ENCODE peak calls at places on chromosomes 16 and 17, in four cellular contexts. Z is tibial nerve, L is A549, Y is stomach. J is an unnamed sample.
A peak's percentile ranks its signal among the peaks of the same experiment; 100 is the strongest.

GRCh38 chr16:10171225-10171624 is 11.0 kb downstream of the GRIN2A start:
- DNase-seq in Y (no peak), L (no peak), Z (no peak), J (no peak)

GRCh38 chr16:68993885-68994284 is 111.6 kb upstream of the HAS3 start:
- DNase-seq in Z (no peak), Y (no peak), L (peak; percentile 90), J (no peak)

GRCh38 chr16:74281285-74281684 is 15.3 kb upstream of the PSMD7 start:
- DNase-seq in L (no peak), Z (no peak), Y (no peak), J (no peak)

GRCh38 chr16:48206594-48207242 is 37.4 kb upstream of the LONP2 start:
- DNase-seq in Z (no peak), Y (no peak), L (no peak), J (no peak)

GRCh38 chr17:8745586-8746500 is 1.2 kb upstream of the CCDC42 start:
- DNase-seq in Y (peak; percentile 68), L (peak; percentile 68), Z (peak; percentile 39), J (peak; percentile 87)

GRCh38 chr17:41413353-41413752 is 11.0 kb downstream of the KRT37 start:
- DNase-seq in L (no peak), Z (no peak), Y (no peak), J (no peak)

GRCh38 chr17:565506-565905 is 149.1 kb downstream of the VPS53 start:
- DNase-seq in Y (no peak), Z (no peak), L (peak; percentile 33), J (no peak)

GRCh38 chr16:49442805-49443204 is 69.2 kb downstream of the C16orf78 start:
- DNase-seq in L (no peak), Z (no peak), Y (no peak), J (no peak)

GRCh38 chr16:12361016-12361415 is 384.5 kb downstream of the SNX29 start:
- DNase-seq in L (no peak), Y (no peak), Z (no peak), J (no peak)

GRCh38 chr16:12366313-12366712 is 389.8 kb downstream of the SNX29 start:
- DNase-seq in Z (no peak), Y (no peak), L (no peak), J (no peak)

GRCh38 chr16:12360240-12360639 is 383.7 kb downstream of the SNX29 start:
- DNase-seq in Y (no peak), Z (no peak), L (no peak), J (no peak)

GRCh38 chr16:12358898-12359297 is 382.4 kb downstream of the SNX29 start:
- DNase-seq in L (no peak), Z (no peak), Y (no peak), J (no peak)

GRCh38 chr16:12362482-12363458 is 386.2 kb downstream of the SNX29 start:
- DNase-seq in Y (no peak), Z (no peak), L (no peak), J (no peak)
- TF ChIP-seq CTCF in Y (no peak), Z (no peak), L (no peak), J (no peak)

DNA sequence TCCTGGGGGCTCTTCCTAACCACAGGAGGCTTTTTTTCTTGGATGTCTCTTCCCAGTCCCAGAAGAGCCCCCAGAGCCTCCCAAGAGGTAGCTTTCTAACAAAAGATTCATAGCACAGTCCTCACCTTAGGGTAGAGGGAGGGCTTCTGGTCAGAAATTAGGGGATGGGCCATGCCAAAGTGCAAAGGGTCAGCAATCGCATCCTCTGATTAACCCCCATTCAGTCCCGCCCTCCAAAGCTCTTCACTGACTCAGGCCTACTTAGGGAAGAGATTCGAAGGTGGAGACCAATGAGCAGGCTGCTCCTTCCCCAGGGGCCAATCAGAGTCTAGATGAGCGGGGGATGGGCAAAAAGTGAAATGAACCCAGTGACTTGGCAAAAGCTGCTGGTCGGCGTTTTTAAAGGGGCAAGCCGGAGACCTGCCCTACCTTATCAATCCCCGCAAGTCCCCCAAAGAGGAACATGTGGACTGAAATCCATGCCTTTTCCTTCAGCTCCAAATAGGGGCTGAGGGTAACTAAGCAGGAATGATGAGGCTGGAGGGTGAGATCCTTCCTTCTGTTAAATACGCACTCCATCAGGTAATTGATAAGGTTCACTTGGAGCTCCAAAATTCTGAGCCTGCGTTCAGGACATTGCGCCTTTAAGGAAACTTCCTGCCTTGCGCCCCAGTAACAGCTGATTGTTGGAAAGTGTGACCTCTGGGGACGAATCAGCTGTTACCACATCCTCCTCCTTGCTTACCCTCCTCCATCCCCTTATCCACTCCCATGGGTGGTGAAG is 6.9 kb upstream of the TLCD2 start:
- DNase-seq in Z (peak; percentile 82), L (peak; percentile 100), Y (peak; percentile 93), J (peak; percentile 88)
- TF ChIP-seq EP300 in Z (no peak), L (peak; percentile 50), Y (peak; percentile 38), J (peak; percentile 53)

GRCh38 chr17:59859444-59860025 is 33.2 kb downstream of the TUBD1 start:
- DNase-seq in Y (no peak), Z (no peak), L (peak; percentile 83), J (no peak)
- TF ChIP-seq CTCF in Y (no peak), Z (peak; percentile 52), L (peak; percentile 90), J (peak; percentile 36)

GRCh38 chr17:2391597-2392251 is 9.1 kb downstream of the MNT start:
- DNase-seq in Y (no peak), L (no peak), Z (no peak), J (no peak)

GRCh38 chr17:2390199-2390880 is 10.5 kb downstream of the MNT start:
- DNase-seq in Y (no peak), Z (no peak), L (no peak), J (no peak)

GRCh38 chr17:2393184-2393953 is 7.5 kb downstream of the MNT start:
- DNase-seq in Y (peak; percentile 95), L (peak; percentile 94), Z (peak; percentile 84), J (peak; percentile 89)

GRCh38 chr17:2393954-2394749 is 6.7 kb downstream of the MNT start:
- DNase-seq in Z (no peak), Y (no peak), L (no peak), J (peak; percentile 64)

DNA sequence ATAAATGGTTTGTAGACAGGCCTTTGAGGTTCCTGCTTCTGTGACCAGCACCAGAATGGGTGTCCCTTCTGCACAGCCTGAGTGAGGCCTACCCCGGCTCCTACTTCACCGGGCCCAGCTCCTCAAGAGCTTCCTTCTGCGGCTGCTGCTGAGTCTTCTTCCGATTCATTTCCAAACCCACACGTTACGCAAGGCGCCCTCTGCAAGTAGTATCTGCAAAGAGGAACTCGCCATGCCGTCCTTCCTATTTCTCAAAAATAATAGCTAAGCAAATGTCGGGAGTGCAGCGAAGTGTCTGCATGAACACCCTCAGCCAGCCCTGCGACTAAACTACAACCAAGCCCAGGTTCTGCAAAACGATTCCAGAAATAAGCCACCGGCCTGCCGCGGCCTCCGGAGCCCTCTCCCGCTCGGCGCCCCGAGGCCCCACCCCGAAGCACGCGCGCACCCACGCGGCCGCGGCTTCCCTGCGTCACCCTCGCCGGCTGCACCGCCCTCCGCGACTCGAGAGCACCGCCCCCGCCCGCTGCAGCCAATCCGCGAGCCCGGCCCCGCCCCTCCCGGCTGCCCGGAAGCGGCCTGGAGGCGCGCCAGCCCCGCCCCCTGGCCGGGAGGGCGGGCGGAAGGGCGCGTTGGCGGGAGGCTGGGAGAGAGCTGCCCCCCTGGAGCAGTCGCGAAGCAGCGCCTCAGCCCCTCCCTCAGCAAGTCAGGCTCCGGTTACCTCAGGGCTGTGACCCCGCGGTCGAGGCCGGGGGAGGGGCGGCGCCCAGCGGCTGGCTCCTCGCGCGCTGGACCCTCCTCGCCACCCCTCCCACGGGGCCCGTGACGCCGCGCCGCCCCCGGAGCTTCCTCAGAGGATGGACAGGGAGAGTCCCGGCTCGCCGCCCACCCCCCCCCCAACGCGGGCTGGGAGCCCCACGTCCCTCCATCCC is 8.3 kb downstream of the MNT start:
- DNase-seq in Z (peak; percentile 95), L (peak; percentile 98), Y (peak; percentile 98), J (peak; percentile 98)
- TF ChIP-seq EP300 in Z (no peak), L (peak; percentile 70), Y (no peak), J (peak; percentile 67)

GRCh38 chr16:62225675-62226074 is 189.4 kb upstream of the CDH8 start:
- DNase-seq in Z (peak; percentile 15), Y (peak; percentile 72), L (peak; percentile 89), J (no peak)
- TF ChIP-seq CTCF in Z (no peak), Y (no peak), L (peak; percentile 45), J (no peak)

DNA sequence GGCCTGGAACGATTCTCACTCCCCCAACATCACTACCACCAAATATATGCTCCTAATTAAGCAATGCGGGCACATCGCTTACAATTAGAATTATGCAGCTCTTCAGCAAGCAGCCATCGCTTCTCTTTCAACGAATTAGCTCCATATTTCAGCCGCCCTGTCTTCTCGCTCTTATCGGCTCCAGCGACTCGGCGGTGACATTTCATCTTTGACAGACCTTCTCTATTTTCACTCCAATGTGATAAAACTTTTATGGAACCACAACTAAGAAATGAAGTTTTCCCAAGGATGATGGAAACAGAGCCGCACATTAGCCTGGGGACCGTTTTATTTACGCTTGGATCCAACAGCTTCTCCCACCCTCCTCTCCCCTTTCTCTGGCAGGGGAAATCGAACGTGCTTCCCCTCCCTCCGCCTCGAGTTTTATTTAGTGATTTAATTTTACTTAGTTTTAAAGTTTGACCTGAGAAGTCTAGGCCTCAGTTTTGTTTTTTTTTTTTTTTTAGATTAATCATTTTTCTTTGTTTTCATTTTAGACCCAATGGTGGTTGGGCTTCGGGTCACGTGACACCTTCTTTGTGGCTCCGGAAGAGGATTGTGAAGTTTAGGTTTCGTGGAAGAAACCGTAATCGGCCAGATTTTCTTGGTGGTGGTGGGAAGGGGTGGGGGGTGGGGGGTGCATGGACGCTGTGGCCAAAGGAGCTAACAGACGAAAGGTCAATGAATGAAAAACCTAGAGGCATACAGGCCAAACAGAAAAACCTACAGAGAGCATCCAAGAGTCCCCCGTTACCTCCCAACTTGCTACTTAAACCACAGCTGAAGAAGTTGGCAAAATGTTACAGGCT is 3.2 kb upstream of the HOXB2 start:
- DNase-seq in Z (no peak), L (no peak), Y (no peak), J (no peak)
- TF ChIP-seq EP300 in Z (no peak), L (no peak), Y (no peak), J (no peak)

GRCh38 chr16:67861877-67862276 is 11.0 kb upstream of the EDC4 start:
- DNase-seq in L (no peak), Z (no peak), Y (no peak), J (no peak)

GRCh38 chr16:67862623-67863583 is 9.9 kb upstream of the EDC4 start:
- DNase-seq in Y (peak; percentile 37), Z (peak; percentile 51), L (no peak), J (no peak)

GRCh38 chr16:67868290-67868689 is 4.6 kb upstream of the EDC4 start:
- DNase-seq in L (no peak), Y (no peak), Z (no peak), J (no peak)

GRCh38 chr16:67864594-67864993 is 8.3 kb upstream of the EDC4 start:
- DNase-seq in L (no peak), Y (no peak), Z (no peak), J (no peak)

GRCh38 chr16:67865318-67865717 is 7.5 kb upstream of the EDC4 start:
- DNase-seq in L (peak; percentile 72), Z (no peak), Y (peak; percentile 34), J (no peak)
- TF ChIP-seq CTCF in L (peak; percentile 36), Z (no peak), Y (no peak), J (no peak)